ENCODE peak calls at places on chromosomes 3 and 15, in nine cellular contexts. One of them, this sample, is unnamed.

GRCh38 chr3:148211725-148212124 is 486.0 kb upstream of the AGTR1 start:
- DNase-seq in AG08396: no peak
- DNase-seq in GM10248: no peak
- DNase-seq in GM03348: peak; percentile 8
- DNase-seq in hypothalamus: no peak
- DNase-seq in head of caudate nucleus: no peak
- DNase-seq in RWPE2: no peak
- DNase-seq in HCEC 1CT: peak; percentile 52
- DNase-seq in AG08395: peak; percentile 47
- DNase-seq in this sample: no peak

GRCh38 chr15:65790692-65791334 is 1.3 kb downstream of the DENND4A start:
- DNase-seq in HCEC 1CT: peak; percentile 28
- DNase-seq in AG08396: peak; percentile 8
- DNase-seq in head of caudate nucleus: no peak
- DNase-seq in GM10248: no peak
- DNase-seq in GM03348: peak; percentile 5
- DNase-seq in AG08395: no peak
- DNase-seq in RWPE2: no peak
- DNase-seq in hypothalamus: no peak
- DNase-seq in this sample: peak; percentile 49

GRCh38 chr15:38609097-38609738 is 44.6 kb upstream of the RASGRP1 start:
- DNase-seq in head of caudate nucleus: no peak
- DNase-seq in AG08395: no peak
- DNase-seq in hypothalamus: no peak
- DNase-seq in GM03348: no peak
- DNase-seq in GM10248: no peak
- DNase-seq in HCEC 1CT: no peak
- DNase-seq in RWPE2: no peak
- DNase-seq in AG08396: no peak
- DNase-seq in this sample: no peak

GRCh38 chr3:127673191-127674098 is 693 bp downstream of the ABTB1 start:
- DNase-seq in RWPE2: peak; percentile 60
- DNase-seq in GM03348: peak; percentile 77
- DNase-seq in hypothalamus: no peak
- DNase-seq in AG08396: peak; percentile 75
- DNase-seq in AG08395: peak; percentile 49
- DNase-seq in GM10248: peak; percentile 57
- DNase-seq in head of caudate nucleus: peak; percentile 65
- DNase-seq in HCEC 1CT: peak; percentile 29
- DNase-seq in this sample: no peak

GRCh38 chr3:72246685-72247084 is 461.7 kb upstream of the PROK2 start:
- DNase-seq in HCEC 1CT: no peak
- DNase-seq in AG08396: no peak
- DNase-seq in RWPE2: no peak
- DNase-seq in GM10248: no peak
- DNase-seq in hypothalamus: no peak
- DNase-seq in GM03348: no peak
- DNase-seq in AG08395: no peak
- DNase-seq in head of caudate nucleus: peak; percentile 93
- DNase-seq in this sample: peak; percentile 92

GRCh38 chr3:117735481-117736101 is 1026.0 kb downstream of the TUSC7 start:
- DNase-seq in GM03348: peak; percentile 33
- DNase-seq in hypothalamus: no peak
- DNase-seq in AG08396: peak; percentile 26
- DNase-seq in AG08395: peak; percentile 31
- DNase-seq in HCEC 1CT: peak; percentile 85
- DNase-seq in GM10248: no peak
- DNase-seq in head of caudate nucleus: no peak
- DNase-seq in RWPE2: no peak
- DNase-seq in this sample: no peak

GRCh38 chr3:143831208-143831607 is 17.1 kb downstream of the SLC9A9 start:
- DNase-seq in HCEC 1CT: peak; percentile 70
- DNase-seq in GM03348: peak; percentile 35
- DNase-seq in GM10248: no peak
- DNase-seq in hypothalamus: no peak
- DNase-seq in AG08395: peak; percentile 56
- DNase-seq in head of caudate nucleus: no peak
- DNase-seq in AG08396: peak; percentile 27
- DNase-seq in RWPE2: no peak
- DNase-seq in this sample: no peak

GRCh38 chr15:30919877-30920550 is 16.3 kb downstream of the FAN1 start:
- DNase-seq in GM03348: no peak
- DNase-seq in hypothalamus: no peak
- DNase-seq in head of caudate nucleus: no peak
- DNase-seq in RWPE2: no peak
- DNase-seq in AG08395: no peak
- DNase-seq in GM10248: no peak
- DNase-seq in HCEC 1CT: no peak
- DNase-seq in AG08396: no peak
- DNase-seq in this sample: no peak

GRCh38 chr3:2652416-2652815 is 457.8 kb downstream of the IL5RA start:
- DNase-seq in GM10248: no peak
- DNase-seq in head of caudate nucleus: no peak
- DNase-seq in GM03348: no peak
- DNase-seq in RWPE2: no peak
- DNase-seq in AG08396: no peak
- DNase-seq in AG08395: no peak
- DNase-seq in hypothalamus: no peak
- DNase-seq in HCEC 1CT: no peak
- DNase-seq in this sample: no peak

GRCh38 chr3:170038434-170039110 is 777 bp downstream of the GPR160 start:
- DNase-seq in GM03348: no peak
- DNase-seq in RWPE2: no peak
- DNase-seq in AG08395: no peak
- DNase-seq in HCEC 1CT: no peak
- DNase-seq in hypothalamus: no peak
- DNase-seq in GM10248: peak; percentile 44
- DNase-seq in AG08396: no peak
- DNase-seq in head of caudate nucleus: no peak
- DNase-seq in this sample: no peak

GRCh38 chr15:60001642-60002527 is 2.2 kb upstream of the FOXB1 start:
- DNase-seq in hypothalamus: no peak
- DNase-seq in AG08396: no peak
- DNase-seq in AG08395: no peak
- DNase-seq in GM03348: no peak
- DNase-seq in head of caudate nucleus: no peak
- DNase-seq in HCEC 1CT: no peak
- DNase-seq in GM10248: no peak
- DNase-seq in RWPE2: no peak
- DNase-seq in this sample: no peak

GRCh38 chr3:126450219-126450618 is 25.5 kb downstream of the ZXDC start:
- DNase-seq in RWPE2: no peak
- DNase-seq in HCEC 1CT: no peak
- DNase-seq in GM03348: no peak
- DNase-seq in hypothalamus: no peak
- DNase-seq in AG08395: no peak
- DNase-seq in AG08396: no peak
- DNase-seq in GM10248: no peak
- DNase-seq in head of caudate nucleus: peak; percentile 20
- DNase-seq in this sample: no peak

GRCh38 chr3:172591876-172592771 is 68.9 kb upstream of the TNFSF10 start:
- DNase-seq in AG08395: no peak
- DNase-seq in GM03348: no peak
- DNase-seq in GM10248: peak; percentile 73
- DNase-seq in HCEC 1CT: no peak
- DNase-seq in hypothalamus: no peak
- DNase-seq in AG08396: no peak
- DNase-seq in head of caudate nucleus: no peak
- DNase-seq in RWPE2: no peak
- DNase-seq in this sample: no peak

GRCh38 chr3:71872256-71872655 is 87.3 kb upstream of the PROK2 start:
- DNase-seq in GM03348: no peak
- DNase-seq in hypothalamus: no peak
- DNase-seq in HCEC 1CT: no peak
- DNase-seq in RWPE2: no peak
- DNase-seq in AG08395: no peak
- DNase-seq in head of caudate nucleus: no peak
- DNase-seq in GM10248: no peak
- DNase-seq in AG08396: no peak
- DNase-seq in this sample: no peak

GRCh38 chr15:81292516-81293001 is 31.4 kb downstream of the STARD5 start:
- DNase-seq in HCEC 1CT: no peak
- DNase-seq in hypothalamus: no peak
- DNase-seq in AG08396: no peak
- DNase-seq in head of caudate nucleus: no peak
- DNase-seq in GM03348: no peak
- DNase-seq in GM10248: peak; percentile 70
- DNase-seq in AG08395: no peak
- DNase-seq in RWPE2: no peak
- DNase-seq in this sample: no peak

GRCh38 chr3:70982700-70983140 is 600.8 kb downstream of the FOXP1 start:
- DNase-seq in AG08395: peak; percentile 73
- DNase-seq in head of caudate nucleus: peak; percentile 77
- DNase-seq in GM03348: peak; percentile 60
- DNase-seq in AG08396: peak; percentile 53
- DNase-seq in hypothalamus: no peak
- DNase-seq in HCEC 1CT: peak; percentile 69
- DNase-seq in RWPE2: no peak
- DNase-seq in GM10248: no peak
- DNase-seq in this sample: peak; percentile 77

GRCh38 chr3:131221731-131222130 is 159.8 kb upstream of the NUDT16 start:
- DNase-seq in GM03348: peak; percentile 63
- DNase-seq in head of caudate nucleus: no peak
- DNase-seq in HCEC 1CT: peak; percentile 71
- DNase-seq in AG08395: peak; percentile 65
- DNase-seq in GM10248: no peak
- DNase-seq in RWPE2: no peak
- DNase-seq in hypothalamus: no peak
- DNase-seq in AG08396: peak; percentile 5
- DNase-seq in this sample: no peak

GRCh38 chr15:60554494-60554893 is 75.6 kb upstream of the ICE2 start:
- DNase-seq in head of caudate nucleus: no peak
- DNase-seq in AG08396: no peak
- DNase-seq in GM10248: no peak
- DNase-seq in HCEC 1CT: no peak
- DNase-seq in GM03348: no peak
- DNase-seq in hypothalamus: no peak
- DNase-seq in AG08395: no peak
- DNase-seq in RWPE2: no peak
- DNase-seq in this sample: peak; percentile 13

GRCh38 chr3:177179281-177180067 is 17.8 kb downstream of the TBL1XR1 start:
- DNase-seq in head of caudate nucleus: no peak
- DNase-seq in hypothalamus: no peak
- DNase-seq in AG08396: no peak
- DNase-seq in GM03348: no peak
- DNase-seq in GM10248: no peak
- DNase-seq in AG08395: no peak
- DNase-seq in HCEC 1CT: no peak
- DNase-seq in RWPE2: no peak
- DNase-seq in this sample: no peak

GRCh38 chr3:123832712-123833397 is 51.3 kb downstream of the MYLK start:
- DNase-seq in hypothalamus: no peak
- DNase-seq in AG08396: no peak
- DNase-seq in GM03348: no peak
- DNase-seq in RWPE2: no peak
- DNase-seq in HCEC 1CT: no peak
- DNase-seq in GM10248: no peak
- DNase-seq in AG08395: no peak
- DNase-seq in head of caudate nucleus: no peak
- DNase-seq in this sample: no peak

GRCh38 chr3:188734395-188734794 is 437.4 kb upstream of the TPRG1 start:
- DNase-seq in AG08395: no peak
- DNase-seq in AG08396: no peak
- DNase-seq in head of caudate nucleus: no peak
- DNase-seq in HCEC 1CT: no peak
- DNase-seq in RWPE2: no peak
- DNase-seq in hypothalamus: no peak
- DNase-seq in GM10248: no peak
- DNase-seq in GM03348: no peak
- DNase-seq in this sample: peak; percentile 8

GRCh38 chr3:46501702-46502101 is 3.9 kb downstream of the RTP3 start:
- DNase-seq in head of caudate nucleus: no peak
- DNase-seq in hypothalamus: no peak
- DNase-seq in GM03348: no peak
- DNase-seq in HCEC 1CT: no peak
- DNase-seq in AG08396: no peak
- DNase-seq in GM10248: no peak
- DNase-seq in AG08395: peak; percentile 46
- DNase-seq in RWPE2: no peak
- DNase-seq in this sample: no peak

GRCh38 chr3:72043212-72044133 is 258.5 kb upstream of the PROK2 start:
- DNase-seq in head of caudate nucleus: no peak
- DNase-seq in hypothalamus: no peak
- DNase-seq in GM03348: no peak
- DNase-seq in AG08396: no peak
- DNase-seq in HCEC 1CT: no peak
- DNase-seq in AG08395: no peak
- DNase-seq in RWPE2: no peak
- DNase-seq in GM10248: peak; percentile 37
- DNase-seq in this sample: no peak

GRCh38 chr3:46566040-46566631 is at the start of gene LRRC2:
- DNase-seq in head of caudate nucleus: no peak
- DNase-seq in HCEC 1CT: peak; percentile 64
- DNase-seq in RWPE2: no peak
- DNase-seq in AG08395: peak; percentile 76
- DNase-seq in AG08396: peak; percentile 57
- DNase-seq in GM03348: peak; percentile 90
- DNase-seq in hypothalamus: no peak
- DNase-seq in GM10248: no peak
- DNase-seq in this sample: no peak

GRCh38 chr3:165837058-165837525 is at the start of gene BCHE:
- DNase-seq in HCEC 1CT: peak; percentile 80
- DNase-seq in RWPE2: no peak
- DNase-seq in AG08396: peak; percentile 13
- DNase-seq in GM10248: no peak
- DNase-seq in head of caudate nucleus: peak; percentile 69
- DNase-seq in hypothalamus: no peak
- DNase-seq in GM03348: no peak
- DNase-seq in AG08395: no peak
- DNase-seq in this sample: peak; percentile 52

GRCh38 chr3:194686414-194686815 is 732 bp downstream of the FAM43A start:
- DNase-seq in head of caudate nucleus: peak; percentile 48
- DNase-seq in AG08395: no peak
- DNase-seq in AG08396: peak; percentile 59
- DNase-seq in GM10248: no peak
- DNase-seq in HCEC 1CT: no peak
- DNase-seq in GM03348: no peak
- DNase-seq in RWPE2: no peak
- DNase-seq in hypothalamus: no peak
- DNase-seq in this sample: no peak

GRCh38 chr15:61028427-61028826 is 200.7 kb downstream of the RORA start:
- DNase-seq in GM10248: no peak
- DNase-seq in AG08395: no peak
- DNase-seq in HCEC 1CT: no peak
- DNase-seq in RWPE2: no peak
- DNase-seq in head of caudate nucleus: no peak
- DNase-seq in hypothalamus: no peak
- DNase-seq in AG08396: no peak
- DNase-seq in GM03348: no peak
- DNase-seq in this sample: no peak